ENCODE peak calls at places on chromosomes 12 and 14, in six cellular contexts. One of them, this sample, is unnamed.

GRCh38 chr12:18165422-18165871 is 75.5 kb upstream of the RERGL start:
- ATAC-seq in pancreas: no peak
- ATAC-seq in right lobe of liver: peak
- ATAC-seq in A549: no peak
- ATAC-seq in foreskin keratinocyte: peak
- ATAC-seq in omental fat pad: no peak
- ATAC-seq in this sample: no peak

GRCh38 chr14:37491076-37491475 is 104.0 kb downstream of the FOXA1 start:
- ATAC-seq in pancreas: no peak
- ATAC-seq in right lobe of liver: no peak
- ATAC-seq in A549: no peak
- ATAC-seq in foreskin keratinocyte: no peak
- ATAC-seq in omental fat pad: no peak
- ATAC-seq in this sample: no peak

GRCh38 chr12:104165801-104166200 is 27.8 kb upstream of the NFYB start:
- ATAC-seq in pancreas: no peak
- ATAC-seq in right lobe of liver: peak
- ATAC-seq in A549: no peak
- ATAC-seq in foreskin keratinocyte: no peak
- ATAC-seq in omental fat pad: no peak
- ATAC-seq in this sample: no peak

GRCh38 chr12:27193106-27193505 is 51.0 kb upstream of the STK38L start:
- ATAC-seq in pancreas: peak
- ATAC-seq in right lobe of liver: peak
- ATAC-seq in A549: no peak
- ATAC-seq in foreskin keratinocyte: no peak
- ATAC-seq in omental fat pad: no peak
- ATAC-seq in this sample: peak

GRCh38 chr12:52539024-52539820 is 13.7 kb downstream of the KRT71 start:
- ATAC-seq in pancreas: no peak
- ATAC-seq in right lobe of liver: no peak
- ATAC-seq in A549: peak
- ATAC-seq in foreskin keratinocyte: peak
- ATAC-seq in omental fat pad: no peak
- ATAC-seq in this sample: peak

GRCh38 chr12:48008950-48009349 is 4.7 kb upstream of the COL2A1 start:
- ATAC-seq in pancreas: no peak
- ATAC-seq in right lobe of liver: no peak
- ATAC-seq in A549: no peak
- ATAC-seq in foreskin keratinocyte: no peak
- ATAC-seq in omental fat pad: no peak
- ATAC-seq in this sample: no peak

GRCh38 chr12:25496098-25496587 is 56.9 kb downstream of the LMNTD1 start:
- ATAC-seq in pancreas: no peak
- ATAC-seq in right lobe of liver: no peak
- ATAC-seq in A549: no peak
- ATAC-seq in foreskin keratinocyte: peak
- ATAC-seq in omental fat pad: no peak
- ATAC-seq in this sample: no peak

GRCh38 chr12:14937689-14938088 is 648 bp downstream of the ERP27 start:
- ATAC-seq in pancreas: peak
- ATAC-seq in right lobe of liver: no peak
- ATAC-seq in A549: no peak
- ATAC-seq in foreskin keratinocyte: no peak
- ATAC-seq in omental fat pad: no peak
- ATAC-seq in this sample: no peak

GRCh38 chr12:131010376-131011131 is 56.8 kb downstream of the ADGRD1 start:
- ATAC-seq in pancreas: no peak
- ATAC-seq in right lobe of liver: no peak
- ATAC-seq in A549: no peak
- ATAC-seq in foreskin keratinocyte: no peak
- ATAC-seq in omental fat pad: no peak
- ATAC-seq in this sample: no peak

GRCh38 chr12:98533723-98534251 is 18.4 kb downstream of the TMPO start:
- ATAC-seq in pancreas: no peak
- ATAC-seq in right lobe of liver: peak
- ATAC-seq in A549: peak
- ATAC-seq in foreskin keratinocyte: no peak
- ATAC-seq in omental fat pad: no peak
- ATAC-seq in this sample: no peak

GRCh38 chr14:100534528-100535286 is 52.5 kb downstream of the BEGAIN start:
- ATAC-seq in pancreas: peak
- ATAC-seq in right lobe of liver: peak
- ATAC-seq in A549: no peak
- ATAC-seq in foreskin keratinocyte: no peak
- ATAC-seq in omental fat pad: no peak
- ATAC-seq in this sample: no peak

GRCh38 chr14:76962303-76962660 is 66.2 kb downstream of the IRF2BPL start:
- ATAC-seq in pancreas: peak
- ATAC-seq in right lobe of liver: peak
- ATAC-seq in A549: peak
- ATAC-seq in foreskin keratinocyte: no peak
- ATAC-seq in omental fat pad: no peak
- ATAC-seq in this sample: no peak

GRCh38 chr14:59273737-59274136 is 85.3 kb downstream of the DAAM1 start:
- ATAC-seq in pancreas: no peak
- ATAC-seq in right lobe of liver: no peak
- ATAC-seq in A549: no peak
- ATAC-seq in foreskin keratinocyte: no peak
- ATAC-seq in omental fat pad: no peak
- ATAC-seq in this sample: peak

GRCh38 chr12:79086546-79086945 is 222.0 kb downstream of the SYT1 start:
- ATAC-seq in pancreas: no peak
- ATAC-seq in right lobe of liver: no peak
- ATAC-seq in A549: no peak
- ATAC-seq in foreskin keratinocyte: no peak
- ATAC-seq in omental fat pad: no peak
- ATAC-seq in this sample: no peak

GRCh38 chr12:27524839-27525238 is 833 bp downstream of the PPFIBP1 start:
- ATAC-seq in pancreas: no peak
- ATAC-seq in right lobe of liver: no peak
- ATAC-seq in A549: no peak
- ATAC-seq in foreskin keratinocyte: no peak
- ATAC-seq in omental fat pad: no peak
- ATAC-seq in this sample: no peak

GRCh38 chr14:93059917-93060545 is 55.7 kb downstream of the ITPK1 start:
- ATAC-seq in pancreas: no peak
- ATAC-seq in right lobe of liver: peak
- ATAC-seq in A549: peak
- ATAC-seq in foreskin keratinocyte: peak
- ATAC-seq in omental fat pad: no peak
- ATAC-seq in this sample: no peak

GRCh38 chr14:23984891-23985607 is 3.7 kb upstream of the DHRS4L2 start:
- ATAC-seq in pancreas: no peak
- ATAC-seq in right lobe of liver: no peak
- ATAC-seq in A549: peak
- ATAC-seq in foreskin keratinocyte: peak
- ATAC-seq in omental fat pad: peak
- ATAC-seq in this sample: peak
- TF ChIP-seq CTCF in pancreas: no peak
- TF ChIP-seq CTCF in right lobe of liver: no peak
- TF ChIP-seq CTCF in A549: no peak
- TF ChIP-seq CTCF in foreskin keratinocyte: no peak
- TF ChIP-seq CTCF in omental fat pad: no peak
- TF ChIP-seq CTCF in this sample: no peak

DNA sequence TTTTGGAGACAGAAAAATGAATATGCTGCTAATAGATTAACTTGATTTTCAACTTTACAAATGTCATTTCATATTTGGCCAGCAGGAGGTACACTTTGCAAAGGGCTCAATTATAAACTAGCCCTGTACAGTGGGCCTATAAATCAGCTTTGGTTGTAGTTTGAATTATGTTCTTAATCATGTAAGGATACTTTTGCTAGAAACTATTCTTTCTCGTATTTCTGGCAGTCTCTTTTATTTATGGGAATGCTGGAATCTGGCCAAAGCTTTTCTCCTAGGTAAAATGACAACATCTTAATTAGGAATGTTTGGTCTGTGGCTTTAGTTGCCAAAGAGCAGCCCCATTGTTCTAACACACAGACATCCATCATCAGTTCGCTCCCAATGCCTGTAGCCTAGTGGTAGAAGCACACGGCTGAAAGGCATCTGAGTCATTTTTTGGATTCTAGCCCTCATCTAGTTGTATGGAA is 1322.3 kb upstream of the SEL1L start:
- ATAC-seq in pancreas: peak
- ATAC-seq in right lobe of liver: no peak
- ATAC-seq in A549: no peak
- ATAC-seq in foreskin keratinocyte: peak
- ATAC-seq in omental fat pad: peak
- ATAC-seq in this sample: peak
- TF ChIP-seq CTCF in pancreas: peak
- TF ChIP-seq CTCF in right lobe of liver: peak
- TF ChIP-seq CTCF in A549: no peak
- TF ChIP-seq CTCF in foreskin keratinocyte: peak
- TF ChIP-seq CTCF in omental fat pad: no peak
- TF ChIP-seq CTCF in this sample: peak

DNA sequence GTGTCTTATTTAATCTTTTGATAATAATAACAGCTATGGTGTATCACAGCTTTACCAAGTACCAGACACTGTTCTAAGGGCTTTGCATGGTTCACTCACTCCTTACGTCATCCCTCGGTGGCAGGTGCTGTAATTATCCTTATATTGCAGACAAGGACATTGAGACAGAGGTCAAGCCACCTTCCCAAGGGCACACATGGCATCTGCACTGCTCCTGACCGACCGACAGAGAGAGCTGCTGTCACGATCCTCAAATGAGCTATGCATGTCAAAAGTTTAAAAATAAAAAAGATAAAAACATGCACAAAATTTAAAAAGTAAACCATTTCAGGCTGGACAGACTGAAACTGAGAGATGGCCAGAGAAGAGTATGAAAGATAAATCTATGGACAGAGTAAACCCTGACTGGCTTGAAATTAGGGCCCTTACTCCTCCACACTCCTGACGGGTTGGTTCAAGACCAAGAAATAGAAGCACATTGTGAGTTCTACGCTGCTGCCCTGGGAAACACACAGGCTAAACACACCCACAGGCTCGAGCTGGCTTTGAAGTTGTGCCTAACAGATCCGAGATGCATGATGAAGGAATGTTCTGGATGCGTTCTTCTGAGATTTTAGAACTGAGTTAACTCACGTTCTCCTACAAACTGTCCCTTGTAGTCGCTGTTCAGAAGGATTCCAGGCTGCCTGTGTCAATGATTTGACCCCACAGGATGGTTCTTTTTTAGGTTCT is 268.7 kb downstream of the ZFP36L1 start:
- ATAC-seq in pancreas: peak
- ATAC-seq in right lobe of liver: no peak
- ATAC-seq in A549: no peak
- ATAC-seq in foreskin keratinocyte: no peak
- ATAC-seq in omental fat pad: peak
- ATAC-seq in this sample: peak
- TF ChIP-seq CTCF in pancreas: peak
- TF ChIP-seq CTCF in right lobe of liver: peak
- TF ChIP-seq CTCF in A549: no peak
- TF ChIP-seq CTCF in foreskin keratinocyte: peak
- TF ChIP-seq CTCF in omental fat pad: no peak
- TF ChIP-seq CTCF in this sample: peak

DNA sequence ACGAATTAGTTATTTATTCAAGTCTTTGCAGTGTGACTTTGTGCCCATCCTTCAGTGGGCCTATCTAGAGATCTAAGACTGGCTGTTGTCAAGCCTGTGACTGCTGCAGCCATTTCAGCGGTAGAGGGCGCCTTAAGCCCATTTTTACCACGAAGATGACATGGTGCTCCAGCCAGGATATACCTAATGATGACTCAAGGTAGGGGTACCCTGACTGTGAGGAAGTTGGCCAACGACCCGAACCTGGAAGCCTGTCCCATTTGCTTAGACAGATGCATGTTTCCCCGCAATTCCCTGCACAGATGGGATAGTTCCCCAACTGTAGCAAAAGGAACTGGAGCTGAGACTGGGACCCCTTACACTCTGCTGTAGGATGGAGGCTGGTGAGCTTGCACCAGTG is 41.3 kb downstream of the RAB3IP start:
- ATAC-seq in pancreas: no peak
- ATAC-seq in right lobe of liver: peak
- ATAC-seq in A549: peak
- ATAC-seq in foreskin keratinocyte: peak
- ATAC-seq in omental fat pad: no peak
- ATAC-seq in this sample: no peak
- TF ChIP-seq CTCF in pancreas: no peak
- TF ChIP-seq CTCF in right lobe of liver: peak
- TF ChIP-seq CTCF in A549: peak
- TF ChIP-seq CTCF in foreskin keratinocyte: peak
- TF ChIP-seq CTCF in omental fat pad: no peak
- TF ChIP-seq CTCF in this sample: no peak

GRCh38 chr14:96938946-96939345 is 141.8 kb downstream of the VRK1 start:
- ATAC-seq in pancreas: no peak
- ATAC-seq in right lobe of liver: no peak
- ATAC-seq in A549: no peak
- ATAC-seq in foreskin keratinocyte: no peak
- ATAC-seq in omental fat pad: no peak
- ATAC-seq in this sample: no peak
- TF ChIP-seq CTCF in pancreas: no peak
- TF ChIP-seq CTCF in right lobe of liver: peak
- TF ChIP-seq CTCF in A549: no peak
- TF ChIP-seq CTCF in foreskin keratinocyte: peak
- TF ChIP-seq CTCF in omental fat pad: no peak
- TF ChIP-seq CTCF in this sample: no peak

GRCh38 chr14:67420102-67420739 is 8.3 kb upstream of the PLEK2 start:
- ATAC-seq in pancreas: peak
- ATAC-seq in right lobe of liver: peak
- ATAC-seq in A549: peak
- ATAC-seq in foreskin keratinocyte: no peak
- ATAC-seq in omental fat pad: no peak
- ATAC-seq in this sample: peak
- TF ChIP-seq CTCF in pancreas: no peak
- TF ChIP-seq CTCF in right lobe of liver: peak
- TF ChIP-seq CTCF in A549: peak
- TF ChIP-seq CTCF in foreskin keratinocyte: peak
- TF ChIP-seq CTCF in omental fat pad: no peak
- TF ChIP-seq CTCF in this sample: no peak

This sample was measured in gastroesophageal sphincter.